ENCODE peak calls at places on chromosomes 2 and 18, in five cellular contexts. D, R, W, S and N are unnamed samples.

GRCh38 chr2:234674781-234675201 is 177.9 kb upstream of the ARL4C start:
- DNase-seq in R (no peak), W (no peak), D (no peak), S (peak), N (no peak)

GRCh38 chr2:60964651-60965513 is 52.6 kb upstream of the PEX13 start:
- DNase-seq in S (no peak), W (no peak), D (no peak), R (no peak), N (no peak)

GRCh38 chr2:19131871-19132270 is 226.6 kb downstream of the OSR1 start:
- DNase-seq in R (no peak), W (no peak), S (no peak), D (no peak), N (no peak)

GRCh38 chr2:191626497-191627151 is 51.3 kb upstream of the NABP1 start:
- DNase-seq in W (no peak), D (peak), S (peak), R (no peak), N (no peak)

GRCh38 chr2:64857581-64858471 is 131.4 kb upstream of the SLC1A4 start:
- DNase-seq in D (no peak), R (no peak), S (no peak), W (peak), N (peak)

GRCh38 chr18:55433688-55434087 is 154.3 kb downstream of the TCF4 start:
- DNase-seq in W (no peak), D (no peak), R (no peak), S (no peak), N (no peak)

GRCh38 chr2:62817995-62818713 is 112.6 kb downstream of the EHBP1 start:
- DNase-seq in R (no peak), D (no peak), S (no peak), W (no peak), N (no peak)

GRCh38 chr2:191690327-191690726 is 12.4 kb downstream of the NABP1 start:
- DNase-seq in D (no peak), W (no peak), R (no peak), S (no peak), N (no peak)

GRCh38 chr18:63249781-63250180 is 69.8 kb downstream of the BCL2 start:
- DNase-seq in W (peak), D (no peak), S (no peak), R (no peak), N (no peak)

GRCh38 chr2:128504242-128505149 is 185.8 kb upstream of the HS6ST1 start:
- DNase-seq in S (no peak), R (peak), D (no peak), W (no peak), N (peak)

GRCh38 chr2:241808051-241808450 is 942 bp upstream of the NEU4 start:
- DNase-seq in W (no peak), S (no peak), R (peak), D (no peak), N (no peak)

GRCh38 chr2:235055891-235056516 is 104.2 kb downstream of the SH3BP4 start:
- DNase-seq in D (peak), W (no peak), S (peak), R (no peak), N (no peak)

GRCh38 chr2:106649306-106649705 is 162.1 kb downstream of the CD8B2 start:
- DNase-seq in W (no peak), D (no peak), S (no peak), R (no peak), N (no peak)

GRCh38 chr2:154457291-154457690 is 241.2 kb upstream of the KCNJ3 start:
- DNase-seq in S (no peak), W (no peak), R (no peak), D (no peak), N (no peak)

GRCh38 chr2:236871500-236872001 is 214.1 kb upstream of the COPS8 start:
- DNase-seq in R (peak), S (peak), D (peak), W (no peak), N (peak)

GRCh38 chr2:66683599-66683998 is 248.7 kb downstream of the MEIS1 start:
- DNase-seq in D (no peak), R (no peak), W (no peak), S (no peak), N (no peak)

GRCh38 chr2:223925106-223925505 is 20.0 kb downstream of the WDFY1 start:
- DNase-seq in S (no peak), D (no peak), R (no peak), W (no peak), N (no peak)

GRCh38 chr18:49050462-49050861 is 99.7 kb upstream of the SMAD7 start:
- DNase-seq in S (no peak), R (no peak), W (no peak), D (no peak), N (no peak)